ENCODE peak calls at places on chromosomes 3 and 15, in nine cellular contexts. L is GM12878, G is omental fat pad, J is epithelial cell of esophagus, E is GM23338, X is heart left ventricle, Q is GM13977, M is brain microvascular endothelial cell, W is GM12864. A is an unnamed sample.

GRCh38 chr3:7340795-7341194 is 479.9 kb downstream of the GRM7 start:
- DNase-seq in X (no peak), M (no peak), L (no peak), J (no peak), Q (no peak), W (no peak), G (no peak), E (no peak), A (no peak)

GRCh38 chr3:195802261-195802701 is 9.4 kb downstream of the MUC4 start:
- DNase-seq in Q (no peak), E (no peak), W (no peak), X (no peak), M (no peak), G (no peak), L (no peak), J (no peak), A (no peak)

GRCh38 chr3:195207056-195207455 is 63.9 kb downstream of the XXYLT1 start:
- DNase-seq in G (no peak), W (no peak), M (no peak), L (no peak), J (no peak), E (no peak), Q (no peak), X (no peak), A (no peak)

GRCh38 chr15:69703495-69704187 is 251.0 kb downstream of the RPLP1 start:
- DNase-seq in Q (no peak), G (no peak), X (no peak), J (no peak), L (no peak), M (no peak), W (no peak), E (no peak), A (no peak)

GRCh38 chr3:139520028-139520737 is 19.4 kb downstream of the RBP1 start:
- DNase-seq in G (no peak), Q (no peak), L (no peak), X (no peak), J (peak; percentile 55), E (peak; percentile 76), M (peak; percentile 24), W (no peak), A (peak; percentile 33)

GRCh38 chr15:62977952-62978811 is 64.4 kb upstream of the TPM1 start:
- DNase-seq in X (no peak), M (peak; percentile 31), L (no peak), W (no peak), G (no peak), Q (no peak), E (no peak), J (peak; percentile 28), A (no peak)

GRCh38 chr15:39804026-39804425 is 21.4 kb upstream of the FSIP1 start:
- DNase-seq in J (peak; percentile 96), M (peak; percentile 26), E (no peak), G (no peak), X (no peak), Q (no peak), W (no peak), L (no peak), A (peak; percentile 9)

GRCh38 chr3:42033741-42034140 is 57.4 kb upstream of the TRAK1 start:
- DNase-seq in X (no peak), E (no peak), J (no peak), W (no peak), Q (no peak), M (no peak), L (no peak), G (no peak), A (no peak)

GRCh38 chr3:178703268-178703975 is 167.2 kb downstream of the KCNMB2 start:
- DNase-seq in X (no peak), J (peak; percentile 93), L (no peak), E (no peak), M (peak; percentile 85), W (no peak), Q (no peak), G (no peak), A (no peak)

GRCh38 chr3:43259626-43260025 is 26.7 kb upstream of the SNRK start:
- DNase-seq in Q (no peak), G (no peak), E (no peak), X (no peak), M (no peak), L (no peak), W (no peak), J (peak; percentile 99), A (no peak)

GRCh38 chr3:196193738-196194541 is 17.3 kb downstream of the ZDHHC19 start:
- DNase-seq in J (no peak), W (no peak), M (no peak), Q (no peak), X (peak; percentile 91), E (no peak), G (no peak), L (no peak), A (no peak)

GRCh38 chr15:51758645-51759044 is 7.2 kb downstream of the TMOD2 start:
- DNase-seq in M (peak; percentile 65), J (peak; percentile 49), Q (no peak), W (no peak), E (no peak), X (peak; percentile 79), G (no peak), L (no peak), A (no peak)

GRCh38 chr3:187519428-187519890 is 150.7 kb downstream of the SST start:
- DNase-seq in J (no peak), M (no peak), Q (no peak), X (no peak), E (peak; percentile 78), L (no peak), W (no peak), G (no peak), A (no peak)

GRCh38 chr3:10378246-10378645 is 57.3 kb upstream of the SEC13 start:
- DNase-seq in L (no peak), Q (no peak), G (no peak), J (no peak), E (no peak), M (no peak), W (no peak), X (no peak), A (no peak)

GRCh38 chr3:160540546-160540945 is 24.8 kb downstream of the KPNA4 start:
- DNase-seq in W (no peak), L (no peak), M (peak; percentile 22), X (no peak), G (no peak), J (peak; percentile 15), E (no peak), Q (no peak), A (no peak)

GRCh38 chr3:149610351-149611105 is 47.3 kb downstream of the WWTR1 start:
- DNase-seq in M (no peak), E (no peak), G (no peak), X (peak; percentile 65), L (no peak), J (no peak), Q (no peak), W (no peak), A (no peak)

GRCh38 chr15:58758141-58758540 is 8.6 kb upstream of the ADAM10 start:
- DNase-seq in Q (peak; percentile 41), L (no peak), X (no peak), E (no peak), G (no peak), J (peak; percentile 20), M (no peak), W (no peak), A (peak; percentile 43)
- TF ChIP-seq CTCF in Q (peak; percentile 53), L (peak; percentile 65), X (no peak), E (peak; percentile 33), G (no peak), J (no peak), M (peak; percentile 39), W (peak; percentile 41), A (no peak)

GRCh38 chr3:122415762-122416654 is at the start of gene WDR5B:
- DNase-seq in Q (peak; percentile 92), X (peak; percentile 98), E (peak; percentile 99), J (peak; percentile 98), L (peak; percentile 98), M (peak; percentile 98), W (peak; percentile 98), G (peak; percentile 89), A (peak; percentile 94)
- TF ChIP-seq CTCF in Q (no peak), X (no peak), E (no peak), J (no peak), L (no peak), M (peak; percentile 32), W (peak; percentile 15), G (no peak), A (no peak)

GRCh38 chr3:142226474-142226873 is 1.1 kb upstream of the GK5 start:
- DNase-seq in G (no peak), E (peak; percentile 69), W (no peak), M (no peak), J (no peak), L (no peak), X (no peak), Q (peak; percentile 20), A (no peak)
- TF ChIP-seq CTCF in G (no peak), E (no peak), W (peak; percentile 3), M (peak; percentile 49), J (no peak), L (no peak), X (no peak), Q (no peak), A (no peak)

DNA sequence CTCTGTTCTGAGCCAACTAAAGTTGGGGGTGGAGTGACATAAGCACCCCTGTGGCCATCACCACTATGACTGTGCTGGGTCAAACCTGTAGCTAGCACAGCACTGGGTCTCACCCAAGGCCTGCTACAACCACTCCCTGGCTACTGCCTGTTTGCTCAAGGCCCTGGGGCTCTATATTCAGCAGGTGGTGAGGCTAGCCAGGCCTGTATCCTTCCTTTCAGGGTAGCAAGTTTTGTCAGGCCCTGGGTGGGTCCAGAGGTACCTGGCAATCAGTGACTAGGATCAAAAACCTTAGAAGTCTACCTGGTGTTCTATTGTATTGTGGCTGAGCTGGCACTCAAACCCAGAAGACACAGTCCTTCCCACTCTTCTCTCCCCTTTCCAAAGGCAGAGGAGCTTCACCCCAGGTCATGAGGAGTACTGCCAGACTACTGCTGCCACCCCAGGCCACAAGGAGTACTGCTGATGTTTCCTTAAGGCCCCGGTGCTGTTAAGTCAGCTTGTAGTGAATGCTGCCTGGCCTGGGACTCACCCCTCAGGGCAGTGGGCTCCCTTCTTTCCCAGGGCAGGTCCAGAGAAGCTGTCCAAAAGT is 170.8 kb downstream of the IGSF11 start:
- DNase-seq in E (peak; percentile 75), G (no peak), M (no peak), W (no peak), J (peak; percentile 39), X (no peak), Q (no peak), L (no peak), A (no peak)
- TF ChIP-seq CTCF in E (peak; percentile 67), G (no peak), M (no peak), W (peak; percentile 62), J (peak; percentile 44), X (no peak), Q (peak; percentile 44), L (peak; percentile 24), A (no peak)

GRCh38 chr3:193389335-193389734 is 10.8 kb upstream of the ATP13A5 start:
- DNase-seq in E (peak; percentile 75), L (no peak), G (no peak), J (no peak), M (no peak), X (no peak), W (no peak), Q (no peak), A (no peak)
- TF ChIP-seq CTCF in E (no peak), L (no peak), G (no peak), J (no peak), M (no peak), X (no peak), W (no peak), Q (no peak), A (no peak)